ENCODE peak calls at places on chromosomes 13 and 19, in four cellular contexts. Z is globus pallidus; V is hypothalamus; P is activated gamma-delta T cell treated with anti-CD3 and anti-CD28 coated beads, Interleukin-2, amount 50 U/mL, for 16 hours. D is an unnamed sample.

GRCh38 chr19:16888629-16889371 is at the start of gene F2RL3:
- DNase-seq in V (no peak), P (no peak), Z (no peak), D (no peak)

GRCh38 chr13:63700366-63700765 is 2284.7 kb upstream of the PCDH20 start:
- DNase-seq in Z (no peak), V (no peak), P (no peak), D (no peak)

GRCh38 chr13:112756967-112757758 is 67.3 kb downstream of the ATP11A start:
- DNase-seq in V (peak), Z (peak), P (no peak), D (no peak)

GRCh38 chr19:3459322-3459881 is 20.9 kb downstream of the SMIM24 start:
- DNase-seq in Z (peak), V (peak), P (no peak), D (no peak)

GRCh38 chr13:98267080-98267912 is 90.2 kb upstream of the RNF113B start:
- DNase-seq in P (no peak), Z (no peak), V (no peak), D (no peak)

GRCh38 chr19:36081385-36081784 is 26.7 kb downstream of the WDR62 start:
- DNase-seq in Z (peak), V (peak), P (no peak), D (no peak)

GRCh38 chr19:1373534-1374249 is 10.0 kb upstream of the NDUFS7 start:
- DNase-seq in P (no peak), Z (no peak), V (peak), D (no peak)

GRCh38 chr13:90375851-90376250 is 971.6 kb upstream of the MIR17HG start:
- DNase-seq in P (no peak), V (no peak), Z (no peak), D (no peak)

GRCh38 chr13:100673831-100674362 is 698 bp downstream of the TMTC4 start:
- DNase-seq in V (peak), Z (peak), P (peak), D (peak)

GRCh38 chr13:76884571-76885202 is 1.5 kb downstream of the KCTD12 start:
- DNase-seq in P (no peak), Z (no peak), V (no peak), D (no peak)

GRCh38 chr13:114226088-114226487 is 8.6 kb upstream of the CDC16 start:
- DNase-seq in P (no peak), V (no peak), Z (peak), D (peak)

GRCh38 chr19:11096210-11096841 is 7.1 kb downstream of the LDLR start:
- DNase-seq in V (no peak), Z (no peak), P (no peak), D (peak)

GRCh38 chr13:108932206-108932605 is 302.8 kb downstream of the MYO16 start:
- DNase-seq in V (no peak), P (no peak), Z (no peak), D (no peak)

GRCh38 chr13:30551194-30551593 is 66.5 kb upstream of the USPL1 start:
- DNase-seq in V (no peak), P (no peak), Z (peak), D (peak)

GRCh38 chr13:27921961-27922910 is 2.4 kb downstream of the PDX1 start:
- DNase-seq in V (no peak), P (no peak), Z (no peak), D (no peak)

GRCh38 chr13:63085851-63086250 is 1670.2 kb upstream of the PCDH20 start:
- DNase-seq in V (no peak), P (no peak), Z (no peak), D (no peak)

GRCh38 chr19:29806098-29806866 is 5.5 kb upstream of the CCNE1 start:
- DNase-seq in P (no peak), Z (no peak), V (no peak), D (no peak)

GRCh38 chr19:11570039-11570462 is 7.4 kb downstream of the ACP5 start:
- DNase-seq in P (no peak), V (no peak), Z (no peak), D (no peak)

GRCh38 chr19:44570984-44571684 is 41.7 kb upstream of the CEACAM20 start:
- DNase-seq in V (peak), P (peak), Z (peak), D (peak)

GRCh38 chr13:69565334-69565733 is 542.3 kb upstream of the ATXN8OS start:
- DNase-seq in V (no peak), Z (no peak), P (no peak), D (no peak)

GRCh38 chr19:14072535-14073231 is at the start of gene MISP3:
- DNase-seq in Z (no peak), V (no peak), P (no peak), D (no peak)

GRCh38 chr19:4914736-4915501 is 5.6 kb downstream of the UHRF1 start:
- DNase-seq in V (no peak), Z (no peak), P (peak), D (peak)

GRCh38 chr13:80339578-80339840 is 1.4 kb downstream of the SPRY2 start:
- DNase-seq in Z (peak), V (no peak), P (no peak), D (no peak)

GRCh38 chr13:40677064-40677463 is 10.6 kb upstream of the FOXO1 start:
- DNase-seq in V (no peak), P (no peak), Z (no peak), D (no peak)

GRCh38 chr19:40411958-40412499 is 1.1 kb downstream of the PRX start:
- DNase-seq in Z (no peak), P (no peak), V (no peak), D (no peak)

GRCh38 chr13:52652980-52653303 is 306 bp downstream of the SUGT1 start:
- DNase-seq in V (no peak), P (no peak), Z (no peak), D (no peak)

GRCh38 chr19:47699360-47699917 is 13.8 kb upstream of the EHD2 start:
- DNase-seq in P (peak), V (no peak), Z (no peak), D (peak)

GRCh38 chr19:17244618-17245534 is 843 bp downstream of the NR2F6 start:
- DNase-seq in P (no peak), Z (no peak), V (no peak), D (no peak)

GRCh38 chr19:6209233-6209632 is 70.5 kb downstream of the MLLT1 start:
- DNase-seq in Z (no peak), P (no peak), V (no peak), D (no peak)

GRCh38 chr13:93517658-93518057 is 291.1 kb downstream of the GPC6 start:
- DNase-seq in V (no peak), P (no peak), Z (no peak), D (no peak)

GRCh38 chr19:3969435-3970312 is 1.2 kb downstream of the DAPK3 start:
- DNase-seq in Z (no peak), V (peak), P (no peak), D (no peak)

GRCh38 chr13:67619346-67619745 is 389.2 kb upstream of the PCDH9 start:
- DNase-seq in Z (no peak), P (no peak), V (no peak), D (no peak)

GRCh38 chr13:106122234-106122633 is 413.2 kb downstream of the EFNB2 start:
- DNase-seq in V (no peak), P (no peak), Z (no peak), D (no peak)

GRCh38 chr19:19113040-19113541 is 25.2 kb downstream of the TMEM161A start:
- DNase-seq in Z (no peak), V (no peak), P (no peak), D (no peak)

GRCh38 chr19:6270076-6270745 is 9.6 kb downstream of the MLLT1 start:
- DNase-seq in P (no peak), V (no peak), Z (no peak), D (no peak)

GRCh38 chr19:43575955-43576451 is 402 bp downstream of the PINLYP start:
- DNase-seq in V (no peak), P (no peak), Z (no peak), D (no peak)